ENCODE peak calls at places on chromosomes 2 and 18, in five cellular contexts. R, V, U, Q and T are unnamed samples.

GRCh38 chr2:190553254-190553653 is 18.7 kb upstream of the NEMP2 start:
- DNase-seq in R (no peak), V (no peak), U (no peak), Q (no peak), T (no peak)

GRCh38 chr18:77635441-77635840 is 385.8 kb downstream of the GALR1 start:
- DNase-seq in V (no peak), R (peak; percentile 79), U (no peak), Q (no peak), T (peak; percentile 34)

GRCh38 chr18:35740616-35741015 is 159.1 kb downstream of the GALNT1 start:
- DNase-seq in R (no peak), Q (no peak), U (no peak), V (no peak), T (no peak)

GRCh38 chr2:233418761-233419625 is 64.7 kb downstream of the DGKD start:
- DNase-seq in R (no peak), V (peak; percentile 81), U (no peak), Q (peak; percentile 66), T (peak; percentile 64)

GRCh38 chr18:5059540-5060032 is 137.5 kb downstream of the AKAIN1 start:
- DNase-seq in U (no peak), R (no peak), Q (no peak), V (no peak), T (no peak)

GRCh38 chr2:84897773-84898172 is 7.7 kb upstream of the TMSB10 start:
- DNase-seq in Q (no peak), V (no peak), R (no peak), U (no peak), T (no peak)

GRCh38 chr18:79507076-79507545 is 111.4 kb downstream of the NFATC1 start:
- DNase-seq in U (peak; percentile 76), V (no peak), R (peak; percentile 66), Q (no peak), T (peak; percentile 86)

GRCh38 chr2:166106431-166107015 is 21.3 kb downstream of the SCN1A start:
- DNase-seq in R (no peak), V (peak; percentile 26), Q (no peak), U (no peak), T (no peak)

GRCh38 chr18:58894937-58895336 is 30.3 kb downstream of the ZNF532 start:
- DNase-seq in V (no peak), U (no peak), R (no peak), Q (no peak), T (no peak)

GRCh38 chr2:23203383-23203782 is 181.6 kb upstream of the KLHL29 start:
- DNase-seq in V (no peak), Q (no peak), R (no peak), U (no peak), T (no peak)

GRCh38 chr2:232537079-232537478 is 2.4 kb upstream of the CHRNG start:
- DNase-seq in V (peak; percentile 23), R (no peak), Q (no peak), U (peak; percentile 68), T (peak; percentile 10)

DNA sequence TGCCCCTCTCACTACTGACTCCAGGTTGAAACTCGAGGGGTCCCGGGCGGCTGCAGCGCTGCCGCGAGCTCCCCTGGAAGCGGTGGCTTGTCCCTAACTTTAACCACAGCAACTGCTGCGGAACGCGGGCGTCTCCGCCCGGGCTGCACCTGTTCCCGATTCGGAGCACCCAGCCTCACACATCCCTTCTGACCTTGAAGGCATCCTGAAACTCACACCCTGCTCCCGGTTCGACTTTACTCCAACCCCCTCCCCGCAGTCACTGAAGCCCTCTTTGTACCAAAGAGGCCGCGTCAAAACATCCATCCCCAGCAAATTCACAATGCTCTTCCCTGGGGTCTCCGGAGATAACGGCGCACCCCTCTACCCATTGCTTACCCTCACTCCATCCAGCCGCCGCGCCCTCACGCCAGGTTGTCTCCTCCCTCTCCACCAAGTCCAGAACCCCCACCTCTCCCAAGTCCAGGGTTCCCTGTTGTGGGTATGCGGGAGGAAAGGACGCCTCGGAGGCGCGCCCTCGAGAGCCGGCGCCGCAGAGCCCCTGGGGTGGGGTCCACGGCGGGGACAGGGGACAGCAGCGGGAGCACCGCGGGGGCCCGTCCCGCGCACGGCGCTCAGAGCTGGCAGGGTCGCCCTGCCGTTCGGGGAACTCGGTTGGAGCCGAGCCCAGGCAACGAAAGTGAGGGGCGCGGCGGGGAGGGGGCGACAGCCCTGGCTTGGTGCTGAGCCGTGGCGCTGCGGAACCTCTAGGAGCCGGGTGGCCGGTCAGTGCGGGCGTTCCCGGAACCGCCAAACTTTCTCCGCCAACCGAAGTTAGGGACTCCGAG is 938 bp downstream of the MYO5B start:
- DNase-seq in U (peak; percentile 67), R (no peak), Q (no peak), V (no peak), T (no peak)
- H3K27ac ChIP-seq in U (peak overlapping the region; percentile 42), R (no peak overlapping the region), Q (no peak overlapping the region), V (peak overlapping the region; percentile 67), T (no peak overlapping the region)

GRCh38 chr2:34738691-34739090 is 1139.6 kb upstream of the FAM98A start:
- DNase-seq in V (no peak), Q (no peak), R (no peak), U (no peak), T (no peak)
- TF ChIP-seq CTCF in V (no peak), Q (no peak), R (no peak), U (peak; percentile 15), T (no peak)

GRCh38 chr2:377414-377813 is 89.5 kb upstream of the ALKAL2 start:
- DNase-seq in U (no peak), R (no peak), V (no peak), Q (no peak), T (no peak)

GRCh38 chr2:379778-380177 is 91.9 kb upstream of the ALKAL2 start:
- DNase-seq in R (no peak), Q (no peak), V (no peak), U (no peak), T (no peak)

GRCh38 chr2:381181-381580 is 93.3 kb upstream of the ALKAL2 start:
- DNase-seq in V (no peak), R (no peak), U (no peak), Q (no peak), T (no peak)

GRCh38 chr2:375947-376307 is 88.0 kb upstream of the ALKAL2 start:
- DNase-seq in Q (no peak), R (no peak), U (no peak), V (no peak), T (no peak)

DNA sequence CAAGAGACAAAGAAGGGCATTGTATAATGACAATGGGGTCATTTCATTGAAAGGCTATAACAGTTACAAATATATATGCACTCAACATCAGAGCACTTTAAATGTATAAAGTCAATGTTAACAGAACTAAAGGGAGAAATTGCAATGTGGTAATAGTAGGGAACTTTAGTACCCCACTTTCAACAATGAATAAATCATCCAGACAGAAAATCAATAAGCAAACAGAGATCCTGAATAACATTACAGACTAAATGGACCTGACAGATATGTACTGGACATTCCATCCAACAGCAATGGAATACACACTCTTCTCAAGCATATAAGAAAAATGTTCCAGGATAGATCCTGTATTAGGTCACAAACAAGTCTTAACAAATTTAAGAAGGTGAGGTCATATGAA is 90.5 kb upstream of the ALKAL2 start:
- DNase-seq in U (no peak), V (no peak), R (no peak), Q (no peak), T (no peak)
- H3K27ac ChIP-seq in U (no peak overlapping the region), V (no peak overlapping the region), R (no peak overlapping the region), Q (no peak overlapping the region), T (no peak overlapping the region)

GRCh38 chr2:38317725-38318124 is 59.3 kb downstream of the ATL2 start:
- DNase-seq in V (no peak), U (no peak), Q (no peak), R (no peak), T (no peak)

DNA sequence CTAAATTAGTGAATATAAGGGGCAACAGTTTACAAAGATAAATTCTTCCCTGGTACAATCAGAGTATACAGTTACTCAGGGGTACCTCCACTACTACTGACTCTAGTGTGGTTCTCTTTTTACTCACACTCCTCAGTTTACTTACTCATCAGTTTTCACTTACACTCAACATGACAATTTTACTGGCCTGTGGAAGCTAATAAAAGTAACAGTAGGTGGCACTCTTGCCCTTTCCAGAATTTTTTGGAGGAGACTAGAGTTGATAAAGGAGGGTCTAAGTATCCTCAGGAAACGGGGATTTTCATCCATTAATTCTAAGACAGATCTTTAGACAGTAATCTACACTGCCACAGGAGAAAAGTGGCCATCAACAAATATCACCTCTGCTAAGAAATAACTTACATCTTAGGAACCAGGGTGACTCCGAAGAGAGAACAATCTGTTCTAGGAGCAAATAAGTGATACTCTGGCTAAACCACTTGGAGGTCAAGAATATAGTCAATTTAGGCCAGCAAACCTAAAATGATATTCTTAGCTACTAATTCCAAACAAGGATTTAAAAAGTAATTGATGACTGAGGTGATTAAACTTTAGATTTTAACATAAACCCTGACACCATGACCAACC is 61.3 kb downstream of the ATL2 start:
- DNase-seq in R (no peak), U (no peak), V (peak; percentile 64), Q (no peak), T (no peak)
- TF ChIP-seq CTCF in R (peak; percentile 69), U (peak; percentile 80), V (peak; percentile 96), Q (peak; percentile 56), T (peak; percentile 82)

DNA sequence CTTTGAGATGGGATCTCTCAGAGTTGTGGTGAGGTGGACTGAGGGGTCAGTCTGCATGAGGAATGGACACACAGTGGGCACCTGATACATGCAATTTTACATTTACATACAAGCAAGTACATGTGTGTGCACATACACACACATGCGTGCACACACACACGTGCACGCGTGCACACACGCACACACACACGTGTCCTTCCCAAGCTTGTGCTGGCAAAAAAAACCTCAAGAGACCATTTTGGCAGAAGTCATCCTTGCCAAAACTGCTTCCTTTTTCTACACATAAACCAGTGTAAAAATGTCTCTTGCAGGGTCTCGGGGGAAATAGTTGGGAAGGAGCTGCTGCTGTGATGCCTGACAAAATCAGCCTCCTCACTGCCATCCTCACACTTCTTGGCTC is 279.5 kb upstream of the POU3F3 start:
- DNase-seq in U (no peak), R (no peak), V (no peak), Q (no peak), T (no peak)
- H3K27ac ChIP-seq in U (no peak overlapping the region), R (no peak overlapping the region), V (no peak overlapping the region), Q (no peak overlapping the region), T (no peak overlapping the region)